ENCODE peak calls at places on chromosomes 2 and 18, in six cellular contexts. One of them, this sample, is unnamed. For H3K79me2, the result is how much of the 10 kb centered on the place peaks cover.

GRCh38 chr18:51054764-51055163 is 24.8 kb downstream of the SMAD4 start:
- DNase-seq in HCT116: no peak
- DNase-seq in OCI-LY7: no peak
- DNase-seq in PC-3: no peak
- DNase-seq in SK-N-SH: no peak
- DNase-seq in GM23248: peak
- DNase-seq in this sample: no peak

GRCh38 chr2:236794074-236794473 is 224.4 kb downstream of the ACKR3 start:
- DNase-seq in HCT116: no peak
- DNase-seq in OCI-LY7: no peak
- DNase-seq in PC-3: peak
- DNase-seq in SK-N-SH: no peak
- DNase-seq in GM23248: peak
- DNase-seq in this sample: peak

GRCh38 chr2:119106301-119106897 is 52.2 kb downstream of the C1QL2 start:
- DNase-seq in HCT116: no peak
- DNase-seq in OCI-LY7: peak
- DNase-seq in PC-3: peak
- DNase-seq in SK-N-SH: no peak
- DNase-seq in GM23248: peak
- DNase-seq in this sample: peak

GRCh38 chr18:79871481-79872091 is 73.8 kb downstream of the KCNG2 start:
- DNase-seq in HCT116: no peak
- DNase-seq in OCI-LY7: no peak
- DNase-seq in PC-3: no peak
- DNase-seq in SK-N-SH: peak
- DNase-seq in GM23248: no peak
- DNase-seq in this sample: no peak

GRCh38 chr18:49399003-49399402 is 61.4 kb downstream of the DYM start:
- DNase-seq in HCT116: no peak
- DNase-seq in OCI-LY7: peak
- DNase-seq in PC-3: no peak
- DNase-seq in SK-N-SH: peak
- DNase-seq in GM23248: no peak
- DNase-seq in this sample: no peak

GRCh38 chr18:9855686-9856085 is 30.1 kb upstream of the TXNDC2 start:
- DNase-seq in HCT116: no peak
- DNase-seq in OCI-LY7: no peak
- DNase-seq in PC-3: no peak
- DNase-seq in SK-N-SH: no peak
- DNase-seq in GM23248: no peak
- DNase-seq in this sample: no peak

GRCh38 chr2:145027073-145027459 is 507.1 kb upstream of the ZEB2 start:
- DNase-seq in HCT116: no peak
- DNase-seq in OCI-LY7: no peak
- DNase-seq in PC-3: no peak
- DNase-seq in SK-N-SH: no peak
- DNase-seq in GM23248: peak
- DNase-seq in this sample: no peak

GRCh38 chr2:4424153-4424552 is 720.8 kb downstream of the DCDC2C start:
- DNase-seq in HCT116: no peak
- DNase-seq in OCI-LY7: no peak
- DNase-seq in PC-3: no peak
- DNase-seq in SK-N-SH: no peak
- DNase-seq in GM23248: no peak
- DNase-seq in this sample: no peak

GRCh38 chr2:151260492-151261239 is 997 bp downstream of the RBM43 start:
- DNase-seq in HCT116: no peak
- DNase-seq in OCI-LY7: peak
- DNase-seq in PC-3: no peak
- DNase-seq in SK-N-SH: no peak
- DNase-seq in GM23248: peak
- DNase-seq in this sample: no peak

GRCh38 chr2:20355131-20355530 is 4.5 kb upstream of the PUM2 start:
- DNase-seq in HCT116: no peak
- DNase-seq in OCI-LY7: no peak
- DNase-seq in PC-3: no peak
- DNase-seq in SK-N-SH: no peak
- DNase-seq in GM23248: peak
- DNase-seq in this sample: no peak

GRCh38 chr2:54429055-54429454 is 27.1 kb upstream of the SPTBN1 start:
- DNase-seq in HCT116: no peak
- DNase-seq in OCI-LY7: no peak
- DNase-seq in PC-3: no peak
- DNase-seq in SK-N-SH: no peak
- DNase-seq in GM23248: peak
- DNase-seq in this sample: no peak

GRCh38 chr2:237900891-237901831 is 41.7 kb downstream of the RAMP1 start:
- DNase-seq in HCT116: no peak
- DNase-seq in OCI-LY7: no peak
- DNase-seq in PC-3: no peak
- DNase-seq in SK-N-SH: no peak
- DNase-seq in GM23248: no peak
- DNase-seq in this sample: no peak

GRCh38 chr2:110852541-110853263 is 120.3 kb downstream of the ACOXL start:
- DNase-seq in HCT116: no peak
- DNase-seq in OCI-LY7: no peak
- DNase-seq in PC-3: peak
- DNase-seq in SK-N-SH: no peak
- DNase-seq in GM23248: peak
- DNase-seq in this sample: no peak

GRCh38 chr2:156471772-156472171 is 35.6 kb downstream of the GPD2 start:
- DNase-seq in HCT116: no peak
- DNase-seq in OCI-LY7: no peak
- DNase-seq in PC-3: no peak
- DNase-seq in SK-N-SH: peak
- DNase-seq in GM23248: no peak
- DNase-seq in this sample: no peak

GRCh38 chr2:20560011-20560410 is 90.9 kb downstream of the HS1BP3 start:
- DNase-seq in HCT116: no peak
- DNase-seq in OCI-LY7: no peak
- DNase-seq in PC-3: no peak
- DNase-seq in SK-N-SH: no peak
- DNase-seq in GM23248: no peak
- DNase-seq in this sample: no peak

GRCh38 chr2:11203480-11203879 is 48.2 kb downstream of the SLC66A3 start:
- DNase-seq in HCT116: peak
- DNase-seq in OCI-LY7: no peak
- DNase-seq in PC-3: peak
- DNase-seq in SK-N-SH: no peak
- DNase-seq in GM23248: peak
- DNase-seq in this sample: no peak

GRCh38 chr18:31596081-31596872 is 4.6 kb downstream of the TTR start:
- DNase-seq in HCT116: no peak
- DNase-seq in OCI-LY7: no peak
- DNase-seq in PC-3: no peak
- DNase-seq in SK-N-SH: peak
- DNase-seq in GM23248: peak
- DNase-seq in this sample: no peak

GRCh38 chr2:159219394-159219998 is 67.0 kb downstream of the WDSUB1 start:
- DNase-seq in HCT116: no peak
- DNase-seq in OCI-LY7: no peak
- DNase-seq in PC-3: no peak
- DNase-seq in SK-N-SH: no peak
- DNase-seq in GM23248: no peak
- DNase-seq in this sample: no peak

GRCh38 chr2:96891591-96892333 is 21.9 kb upstream of the SEMA4C start:
- DNase-seq in HCT116: no peak
- DNase-seq in OCI-LY7: no peak
- DNase-seq in PC-3: no peak
- DNase-seq in SK-N-SH: no peak
- DNase-seq in GM23248: no peak
- DNase-seq in this sample: no peak

GRCh38 chr2:66761826-66762225 is 326.9 kb downstream of the MEIS1 start:
- DNase-seq in HCT116: no peak
- DNase-seq in OCI-LY7: no peak
- DNase-seq in PC-3: no peak
- DNase-seq in SK-N-SH: no peak
- DNase-seq in GM23248: no peak
- DNase-seq in this sample: no peak

GRCh38 chr18:61398961-61399632 is 65.9 kb downstream of the CDH20 start:
- DNase-seq in HCT116: no peak
- DNase-seq in OCI-LY7: no peak
- DNase-seq in PC-3: no peak
- DNase-seq in SK-N-SH: no peak
- DNase-seq in GM23248: peak
- DNase-seq in this sample: no peak

GRCh38 chr2:133421516-133422324 is 146.5 kb downstream of the NCKAP5 start:
- DNase-seq in HCT116: no peak
- DNase-seq in OCI-LY7: no peak
- DNase-seq in PC-3: no peak
- DNase-seq in SK-N-SH: peak
- DNase-seq in GM23248: peak
- DNase-seq in this sample: peak

GRCh38 chr2:30272761-30273573 is 41.6 kb downstream of the LBH start:
- DNase-seq in HCT116: no peak
- DNase-seq in OCI-LY7: no peak
- DNase-seq in PC-3: peak
- DNase-seq in SK-N-SH: no peak
- DNase-seq in GM23248: peak
- DNase-seq in this sample: peak

GRCh38 chr2:74045454-74045853 is 60.7 kb downstream of the TET3 start:
- DNase-seq in HCT116: no peak
- DNase-seq in OCI-LY7: no peak
- DNase-seq in PC-3: no peak
- DNase-seq in SK-N-SH: no peak
- DNase-seq in GM23248: peak
- DNase-seq in this sample: no peak
- H3K79me2 ChIP-seq in HCT116: half or more
- H3K79me2 ChIP-seq in OCI-LY7: under half
- H3K79me2 ChIP-seq in PC-3: under half
- H3K79me2 ChIP-seq in SK-N-SH: under half
- H3K79me2 ChIP-seq in GM23248: under half
- H3K79me2 ChIP-seq in this sample: half or more

GRCh38 chr2:51812138-51812866 is 780.4 kb upstream of the NRXN1 start:
- DNase-seq in HCT116: peak
- DNase-seq in OCI-LY7: no peak
- DNase-seq in PC-3: peak
- DNase-seq in SK-N-SH: no peak
- DNase-seq in GM23248: peak
- DNase-seq in this sample: no peak
- TF ChIP-seq EZH2phosphoT487 in HCT116: no peak
- TF ChIP-seq EZH2phosphoT487 in OCI-LY7: no peak
- TF ChIP-seq EZH2phosphoT487 in PC-3: no peak
- TF ChIP-seq EZH2phosphoT487 in SK-N-SH: no peak
- TF ChIP-seq EZH2phosphoT487 in GM23248: no peak
- TF ChIP-seq EZH2phosphoT487 in this sample: no peak

GRCh38 chr2:178914259-178914849 is 107.1 kb upstream of the TTN start:
- DNase-seq in HCT116: peak
- DNase-seq in OCI-LY7: peak
- DNase-seq in PC-3: peak
- DNase-seq in SK-N-SH: peak
- DNase-seq in GM23248: peak
- DNase-seq in this sample: peak
- H2AFZ ChIP-seq in HCT116: peak
- H2AFZ ChIP-seq in OCI-LY7: no peak
- H2AFZ ChIP-seq in PC-3: peak
- H2AFZ ChIP-seq in SK-N-SH: no peak
- H2AFZ ChIP-seq in GM23248: no peak
- H2AFZ ChIP-seq in this sample: no peak

DNA sequence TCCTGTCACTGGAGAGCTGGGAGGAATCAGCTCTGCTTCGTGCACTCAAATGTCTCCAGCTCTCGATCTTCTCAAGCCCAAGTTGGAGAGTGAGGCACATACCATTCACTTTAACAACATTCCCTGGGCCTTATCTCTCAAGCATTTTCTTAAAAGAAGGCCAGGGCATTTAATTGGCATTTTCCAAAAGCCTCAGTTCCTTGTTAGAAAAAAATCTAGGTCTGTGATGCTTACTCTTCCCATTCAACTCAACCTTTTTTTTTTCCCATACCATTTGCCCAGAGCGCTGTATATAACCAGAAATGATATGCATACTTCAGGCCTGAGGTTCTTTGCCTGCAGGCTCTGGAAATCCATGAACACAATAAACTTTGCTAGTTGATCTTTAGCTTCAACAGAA is 10.1 kb downstream of the QPCT start:
- DNase-seq in HCT116: no peak
- DNase-seq in OCI-LY7: no peak
- DNase-seq in PC-3: no peak
- DNase-seq in SK-N-SH: no peak
- DNase-seq in GM23248: no peak
- DNase-seq in this sample: no peak
- H3K79me2 ChIP-seq in HCT116: under half
- H3K79me2 ChIP-seq in OCI-LY7: under half
- H3K79me2 ChIP-seq in PC-3: under half
- H3K79me2 ChIP-seq in SK-N-SH: under half
- H3K79me2 ChIP-seq in GM23248: under half
- H3K79me2 ChIP-seq in this sample: under half

DNA sequence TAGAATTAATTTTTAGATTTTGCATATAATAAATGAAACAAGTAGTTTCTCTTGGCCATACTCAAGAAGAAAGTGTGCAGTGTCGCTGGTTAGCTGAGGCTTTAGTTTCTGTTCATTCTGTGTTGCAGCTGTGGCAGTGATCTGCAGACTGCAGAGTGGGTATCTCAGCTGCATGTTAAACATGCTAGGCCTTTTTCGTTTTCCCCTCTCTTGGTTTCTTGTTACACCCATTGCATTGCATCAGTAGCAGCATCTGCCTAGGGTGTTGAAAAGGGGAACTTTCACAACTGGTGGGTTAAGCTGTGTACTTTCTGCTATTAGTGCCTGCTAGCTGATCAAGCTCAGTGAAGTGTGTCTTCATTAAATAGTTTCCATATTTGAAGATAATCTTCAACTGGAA is 51.3 kb downstream of the ACSL3 start:
- DNase-seq in HCT116: no peak
- DNase-seq in OCI-LY7: peak
- DNase-seq in PC-3: no peak
- DNase-seq in SK-N-SH: no peak
- DNase-seq in GM23248: peak
- DNase-seq in this sample: no peak
- TF ChIP-seq EZH2phosphoT487 in HCT116: no peak
- TF ChIP-seq EZH2phosphoT487 in OCI-LY7: no peak
- TF ChIP-seq EZH2phosphoT487 in PC-3: no peak
- TF ChIP-seq EZH2phosphoT487 in SK-N-SH: no peak
- TF ChIP-seq EZH2phosphoT487 in GM23248: no peak
- TF ChIP-seq EZH2phosphoT487 in this sample: no peak

GRCh38 chr2:80874374-80874773 is 569.8 kb upstream of the LRRTM1 start:
- DNase-seq in HCT116: no peak
- DNase-seq in OCI-LY7: no peak
- DNase-seq in PC-3: no peak
- DNase-seq in SK-N-SH: no peak
- DNase-seq in GM23248: no peak
- DNase-seq in this sample: no peak

GRCh38 chr2:80869858-80870438 is 565.4 kb upstream of the LRRTM1 start:
- DNase-seq in HCT116: no peak
- DNase-seq in OCI-LY7: no peak
- DNase-seq in PC-3: no peak
- DNase-seq in SK-N-SH: no peak
- DNase-seq in GM23248: no peak
- DNase-seq in this sample: no peak
- H2AFZ ChIP-seq in HCT116: no peak
- H2AFZ ChIP-seq in OCI-LY7: no peak
- H2AFZ ChIP-seq in PC-3: no peak
- H2AFZ ChIP-seq in SK-N-SH: no peak
- H2AFZ ChIP-seq in GM23248: no peak
- H2AFZ ChIP-seq in this sample: no peak

GRCh38 chr2:234975611-234976010 is 23.8 kb downstream of the SH3BP4 start:
- DNase-seq in HCT116: no peak
- DNase-seq in OCI-LY7: no peak
- DNase-seq in PC-3: no peak
- DNase-seq in SK-N-SH: no peak
- DNase-seq in GM23248: no peak
- DNase-seq in this sample: no peak
- H3K79me2 ChIP-seq in HCT116: half or more
- H3K79me2 ChIP-seq in OCI-LY7: under half
- H3K79me2 ChIP-seq in PC-3: half or more
- H3K79me2 ChIP-seq in SK-N-SH: half or more
- H3K79me2 ChIP-seq in GM23248: half or more
- H3K79me2 ChIP-seq in this sample: half or more

GRCh38 chr2:196555161-196555560 is 84.4 kb upstream of the CCDC150 start:
- DNase-seq in HCT116: no peak
- DNase-seq in OCI-LY7: no peak
- DNase-seq in PC-3: no peak
- DNase-seq in SK-N-SH: no peak
- DNase-seq in GM23248: no peak
- DNase-seq in this sample: no peak
- TF ChIP-seq EZH2phosphoT487 in HCT116: no peak
- TF ChIP-seq EZH2phosphoT487 in OCI-LY7: no peak
- TF ChIP-seq EZH2phosphoT487 in PC-3: no peak
- TF ChIP-seq EZH2phosphoT487 in SK-N-SH: no peak
- TF ChIP-seq EZH2phosphoT487 in GM23248: no peak
- TF ChIP-seq EZH2phosphoT487 in this sample: no peak